ENCODE peak calls at places on chromosomes 3 and 15, in ten cellular contexts. U is A549, X is ovary, D is adrenal gland, K is mesenchymal stem cell, A is GM23248, V is DND-41, Y is AG04450, R is transverse colon, H is uterus. L is an unnamed sample.

GRCh38 chr15:98604983-98605382 is 43.4 kb upstream of the IGF1R start:
- DNase-seq in U (no peak), X (no peak), D (no peak), K (no peak), A (no peak), V (no peak), Y (no peak), R (no peak), H (no peak), L (no peak)

GRCh38 chr3:39962566-39962965 is 153.2 kb downstream of the MYRIP start:
- DNase-seq in U (no peak), X (peak; percentile 25), D (no peak), K (no peak), A (peak; percentile 66), V (no peak), Y (no peak), R (no peak), H (peak; percentile 16), L (no peak)

GRCh38 chr3:174125267-174125844 is 727.8 kb downstream of the NLGN1 start:
- DNase-seq in U (no peak), X (no peak), D (no peak), K (peak; percentile 50), A (peak; percentile 59), V (no peak), Y (peak; percentile 15), R (no peak), H (no peak), L (no peak)

GRCh38 chr3:55888282-55888855 is 401.3 kb upstream of the WNT5A start:
- DNase-seq in U (no peak), X (no peak), D (no peak), K (no peak), A (no peak), V (no peak), Y (no peak), R (no peak), H (no peak), L (no peak)

GRCh38 chr3:21989643-21990042 is 238.6 kb upstream of the ZNF385D start:
- DNase-seq in U (no peak), X (no peak), D (no peak), K (no peak), A (no peak), V (no peak), Y (no peak), R (no peak), H (no peak), L (no peak)

GRCh38 chr3:51139616-51140015 is 245.5 kb upstream of the MANF start:
- DNase-seq in U (no peak), X (no peak), D (no peak), K (no peak), A (no peak), V (no peak), Y (no peak), R (no peak), H (no peak), L (no peak)

GRCh38 chr15:80777836-80778620 is 1.1 kb upstream of the CEMIP start:
- DNase-seq in U (no peak), X (no peak), D (no peak), K (no peak), A (peak; percentile 27), V (no peak), Y (no peak), R (no peak), H (no peak), L (no peak)

GRCh38 chr3:80697291-80697690 is 929.5 kb upstream of the ROBO1 start:
- DNase-seq in U (no peak), X (no peak), D (no peak), K (no peak), A (no peak), V (no peak), Y (no peak), R (no peak), H (no peak), L (no peak)

GRCh38 chr3:138775254-138775595 is 59.5 kb downstream of the PIK3CB start:
- DNase-seq in U (no peak), X (no peak), D (no peak), K (no peak), A (peak; percentile 15), V (no peak), Y (no peak), R (no peak), H (no peak), L (no peak)

GRCh38 chr3:100269410-100270217 is 8.8 kb downstream of the TBC1D23 start:
- DNase-seq in U (no peak), X (no peak), D (no peak), K (peak; percentile 93), A (peak; percentile 95), V (no peak), Y (peak; percentile 72), R (no peak), H (no peak), L (no peak)

GRCh38 chr3:51221959-51222358 is 163.1 kb upstream of the MANF start:
- DNase-seq in U (no peak), X (no peak), D (no peak), K (no peak), A (no peak), V (no peak), Y (no peak), R (no peak), H (no peak), L (no peak)

GRCh38 chr3:78818161-78818985 is 949.4 kb downstream of the ROBO1 start:
- DNase-seq in U (no peak), X (no peak), D (no peak), K (no peak), A (no peak), V (no peak), Y (no peak), R (no peak), H (no peak), L (no peak)

GRCh38 chr15:101206173-101206572 is 45.7 kb downstream of the CHSY1 start:
- DNase-seq in U (no peak), X (no peak), D (peak; percentile 71), K (peak; percentile 89), A (peak; percentile 83), V (peak; percentile 48), Y (no peak), R (no peak), H (no peak), L (no peak)

GRCh38 chr15:70266412-70267089 is 168.8 kb upstream of the TLE3 start:
- DNase-seq in U (no peak), X (peak; percentile 86), D (peak; percentile 86), K (no peak), A (no peak), V (no peak), Y (no peak), R (peak; percentile 49), H (peak; percentile 89), L (peak; percentile 86)

GRCh38 chr3:46080124-46080991 is 53.1 kb upstream of the XCR1 start:
- DNase-seq in U (no peak), X (no peak), D (no peak), K (no peak), A (peak; percentile 34), V (no peak), Y (no peak), R (no peak), H (no peak), L (no peak)

GRCh38 chr3:181623924-181624694 is 87.6 kb upstream of the SOX2 start:
- DNase-seq in U (peak; percentile 9), X (no peak), D (no peak), K (no peak), A (peak; percentile 20), V (no peak), Y (no peak), R (no peak), H (no peak), L (no peak)

GRCh38 chr15:91821458-91821857 is 32.0 kb upstream of the SLCO3A1 start:
- DNase-seq in U (no peak), X (no peak), D (no peak), K (no peak), A (no peak), V (no peak), Y (no peak), R (no peak), H (no peak), L (no peak)

GRCh38 chr3:49804141-49805041 is 1.3 kb downstream of the INKA1 start:
- DNase-seq in U (no peak), X (no peak), D (no peak), K (no peak), A (no peak), V (no peak), Y (no peak), R (no peak), H (peak; percentile 38), L (no peak)
- H3K27ac ChIP-seq in U (no peak overlapping the region), X (no peak overlapping the region), D (no peak overlapping the region), K (no peak overlapping the region), A (no peak overlapping the region), V (no peak overlapping the region), Y (no peak overlapping the region), R (peak overlapping the region; percentile 95), H (peak overlapping the region; percentile 94), L (peak overlapping the region; percentile 89)

GRCh38 chr15:52383100-52383588 is 87.5 kb upstream of the MYO5C start:
- DNase-seq in U (no peak), X (no peak), D (no peak), K (no peak), A (peak; percentile 50), V (no peak), Y (no peak), R (no peak), H (no peak), L (no peak)
- H3K27ac ChIP-seq in U (no peak overlapping the region), X (no peak overlapping the region), D (no peak overlapping the region), K (no peak overlapping the region), A (no peak overlapping the region), V (no peak overlapping the region), Y (no peak overlapping the region), R (no peak overlapping the region), H (no peak overlapping the region), L (no peak overlapping the region)

GRCh38 chr15:74664028-74664616 is 31.7 kb downstream of the EDC3 start:
- DNase-seq in U (peak; percentile 14), X (no peak), D (peak; percentile 38), K (peak; percentile 79), A (peak; percentile 67), V (no peak), Y (peak; percentile 30), R (peak; percentile 80), H (peak; percentile 24), L (no peak)

GRCh38 chr15:74662064-74662860 is 33.6 kb downstream of the EDC3 start:
- DNase-seq in U (no peak), X (no peak), D (no peak), K (no peak), A (no peak), V (no peak), Y (no peak), R (no peak), H (no peak), L (no peak)

GRCh38 chr15:74667973-74668372 is 27.9 kb downstream of the EDC3 start:
- DNase-seq in U (no peak), X (no peak), D (no peak), K (no peak), A (no peak), V (no peak), Y (no peak), R (no peak), H (no peak), L (no peak)

GRCh38 chr15:74664670-74665069 is 31.2 kb downstream of the EDC3 start:
- DNase-seq in U (no peak), X (no peak), D (no peak), K (no peak), A (no peak), V (no peak), Y (no peak), R (no peak), H (no peak), L (no peak)

GRCh38 chr15:74663303-74664027 is 32.4 kb downstream of the EDC3 start:
- DNase-seq in U (no peak), X (no peak), D (no peak), K (no peak), A (no peak), V (no peak), Y (no peak), R (no peak), H (no peak), L (no peak)
- H3K27ac ChIP-seq in U (peak overlapping the region; percentile 54), X (no peak overlapping the region), D (no peak overlapping the region), K (no peak overlapping the region), A (peak overlapping the region; percentile 32), V (no peak overlapping the region), Y (no peak overlapping the region), R (peak overlapping the region; percentile 72), H (peak overlapping the region; percentile 49), L (no peak overlapping the region)

GRCh38 chr15:63050737-63051700 is 8.5 kb downstream of the TPM1 start:
- DNase-seq in U (peak; percentile 96), X (no peak), D (no peak), K (peak; percentile 89), A (peak; percentile 85), V (no peak), Y (peak; percentile 62), R (peak; percentile 70), H (no peak), L (no peak)
- H3K27ac ChIP-seq in U (peak overlapping the region; percentile 94), X (no peak overlapping the region), D (no peak overlapping the region), K (peak overlapping the region; percentile 95), A (peak overlapping the region; percentile 71), V (no peak overlapping the region), Y (peak overlapping the region; percentile 54), R (peak overlapping the region; percentile 98), H (peak overlapping the region; percentile 98), L (peak overlapping the region; percentile 98)

L was measured in coronary artery.